ENCODE peak calls at places on chromosomes 5 and 9, in nine cellular contexts. Z is fibroblast of lung; I is A673; Y is activated CD8-positive, alpha-beta T cell treated with anti-CD3 and anti-CD28 coated beads for 36 hours; C is mammary epithelial cell; L is ovary; K is WTC11; M is body of pancreas; S is natural killer cell. Q is an unnamed sample.

GRCh38 chr5:37847978-37848425 is 8.2 kb upstream of the GDNF start:
- DNase-seq in Z (peak; percentile 76), I (peak; percentile 51), Y (no peak), C (peak; percentile 94), L (no peak), K (no peak), M (no peak), S (no peak), Q (no peak)

GRCh38 chr9:111937781-111938426 is 41.3 kb downstream of the UGCG start:
- DNase-seq in Z (peak; percentile 85), I (peak; percentile 86), Y (peak; percentile 84), C (peak; percentile 46), L (no peak), K (no peak), M (no peak), S (peak; percentile 20), Q (no peak)

GRCh38 chr5:104909803-104910202 is 1347.2 kb upstream of the NUDT12 start:
- DNase-seq in Z (no peak), I (no peak), Y (no peak), C (no peak), L (no peak), K (no peak), M (no peak), S (no peak), Q (no peak)

GRCh38 chr5:773517-774264 is 10.8 kb downstream of the ZDHHC11B start:
- DNase-seq in Z (no peak), I (no peak), Y (no peak), C (no peak), L (peak; percentile 30), K (no peak), M (peak; percentile 60), S (peak; percentile 19), Q (peak; percentile 39)

GRCh38 chr9:135786146-135786690 is 84.2 kb downstream of the KCNT1 start:
- DNase-seq in Z (no peak), I (no peak), Y (no peak), C (no peak), L (no peak), K (no peak), M (no peak), S (no peak), Q (no peak)

GRCh38 chr9:108412755-108413154 is 443.0 kb downstream of the ACTL7B start:
- DNase-seq in Z (peak; percentile 10), I (peak; percentile 38), Y (peak; percentile 6), C (peak; percentile 15), L (no peak), K (peak; percentile 67), M (no peak), S (no peak), Q (no peak)

GRCh38 chr9:16154570-16155078 is 601.8 kb downstream of the CCDC171 start:
- DNase-seq in Z (peak; percentile 64), I (no peak), Y (peak; percentile 77), C (no peak), L (peak; percentile 55), K (peak; percentile 79), M (peak; percentile 43), S (no peak), Q (peak; percentile 47)

GRCh38 chr5:16492398-16493175 is 27.0 kb upstream of the ZNF622 start:
- DNase-seq in Z (peak; percentile 71), I (peak; percentile 9), Y (peak; percentile 12), C (peak; percentile 93), L (no peak), K (no peak), M (peak; percentile 75), S (no peak), Q (no peak)

GRCh38 chr5:160923927-160924705 is 72.1 kb upstream of the ATP10B start:
- DNase-seq in Z (no peak), I (no peak), Y (no peak), C (peak; percentile 38), L (no peak), K (peak; percentile 13), M (peak; percentile 91), S (no peak), Q (no peak)

GRCh38 chr9:79952401-79952800 is 380.6 kb downstream of the TLE4 start:
- DNase-seq in Z (peak; percentile 30), I (no peak), Y (no peak), C (no peak), L (no peak), K (no peak), M (no peak), S (no peak), Q (no peak)

GRCh38 chr5:138936225-138936967 is 61.3 kb upstream of the LRRTM2 start:
- DNase-seq in Z (no peak), I (no peak), Y (no peak), C (no peak), L (no peak), K (no peak), M (no peak), S (no peak), Q (no peak)

GRCh38 chr9:86257406-86257805 is 2.1 kb downstream of the C9orf153 start:
- DNase-seq in Z (no peak), I (no peak), Y (no peak), C (no peak), L (no peak), K (no peak), M (no peak), S (no peak), Q (no peak)

GRCh38 chr5:149452007-149452664 is 73.0 kb upstream of the IL17B start:
- DNase-seq in Z (peak; percentile 71), I (no peak), Y (no peak), C (no peak), L (peak; percentile 54), K (peak; percentile 29), M (peak; percentile 57), S (no peak), Q (no peak)
- TF ChIP-seq CTCF in Z (no peak), I (no peak), Y (no peak), C (no peak), L (no peak), K (no peak), M (no peak), S (no peak), Q (no peak)

GRCh38 chr5:91219141-91219802 is 163.8 kb downstream of the ARRDC3 start:
- DNase-seq in Z (peak; percentile 81), I (peak; percentile 33), Y (no peak), C (peak; percentile 82), L (no peak), K (no peak), M (no peak), S (no peak), Q (no peak)

GRCh38 chr5:91217859-91218258 is 165.3 kb downstream of the ARRDC3 start:
- DNase-seq in Z (no peak), I (no peak), Y (no peak), C (no peak), L (no peak), K (no peak), M (no peak), S (no peak), Q (no peak)

GRCh38 chr5:91222482-91222881 is 160.6 kb downstream of the ARRDC3 start:
- DNase-seq in Z (no peak), I (no peak), Y (no peak), C (no peak), L (no peak), K (no peak), M (no peak), S (no peak), Q (no peak)

GRCh38 chr5:91221917-91222316 is 161.2 kb downstream of the ARRDC3 start:
- DNase-seq in Z (no peak), I (no peak), Y (no peak), C (no peak), L (no peak), K (no peak), M (no peak), S (no peak), Q (no peak)

DNA sequence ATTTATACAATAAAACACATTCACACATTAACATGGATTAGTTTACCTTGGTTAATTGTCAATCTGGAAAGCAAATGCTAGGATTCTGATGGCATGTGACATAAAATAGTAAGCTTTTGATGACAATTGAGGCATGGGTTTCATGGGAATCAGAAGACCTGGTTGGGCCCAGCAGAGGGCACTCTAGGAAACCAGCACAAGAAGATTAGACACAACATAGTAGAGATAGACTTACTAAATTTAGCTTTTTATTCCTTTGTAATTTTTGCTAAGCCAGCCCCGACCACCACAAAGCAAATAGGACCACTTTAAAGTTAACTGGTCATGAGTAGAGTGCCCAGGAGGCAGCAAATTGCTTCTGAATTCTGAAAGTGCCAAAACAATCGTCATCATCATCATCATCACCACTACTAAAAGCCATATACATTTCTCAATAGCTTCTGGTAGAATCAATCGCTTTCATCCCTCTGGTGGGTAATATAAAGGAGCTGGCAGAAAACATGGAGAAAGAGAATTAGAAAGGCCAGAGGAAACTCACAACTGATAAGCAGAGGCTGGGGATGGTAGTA is 163.2 kb downstream of the ARRDC3 start:
- DNase-seq in Z (no peak), I (peak; percentile 50), Y (peak; percentile 62), C (no peak), L (no peak), K (no peak), M (no peak), S (no peak), Q (peak; percentile 36)
- TF ChIP-seq CTCF in Z (no peak), I (peak; percentile 68), Y (peak; percentile 58), C (peak; percentile 13), L (no peak), K (peak; percentile 15), M (no peak), S (peak; percentile 21), Q (peak; percentile 18)

GRCh38 chr5:68891718-68892117 is 202.1 kb upstream of the SLC30A5 start:
- DNase-seq in Z (no peak), I (no peak), Y (peak; percentile 65), C (no peak), L (no peak), K (no peak), M (no peak), S (no peak), Q (peak; percentile 40)
- TF ChIP-seq CTCF in Z (no peak), I (no peak), Y (no peak), C (no peak), L (no peak), K (no peak), M (no peak), S (no peak), Q (no peak)

GRCh38 chr5:171223927-171224326 is 85.1 kb upstream of the TLX3 start:
- DNase-seq in Z (no peak), I (no peak), Y (no peak), C (no peak), L (no peak), K (no peak), M (no peak), S (no peak), Q (no peak)

GRCh38 chr5:171221931-171222330 is 87.1 kb upstream of the TLX3 start:
- DNase-seq in Z (no peak), I (no peak), Y (no peak), C (no peak), L (no peak), K (no peak), M (no peak), S (no peak), Q (no peak)

GRCh38 chr5:171226864-171227263 is 82.2 kb upstream of the TLX3 start:
- DNase-seq in Z (no peak), I (no peak), Y (no peak), C (no peak), L (no peak), K (no peak), M (no peak), S (no peak), Q (no peak)

DNA sequence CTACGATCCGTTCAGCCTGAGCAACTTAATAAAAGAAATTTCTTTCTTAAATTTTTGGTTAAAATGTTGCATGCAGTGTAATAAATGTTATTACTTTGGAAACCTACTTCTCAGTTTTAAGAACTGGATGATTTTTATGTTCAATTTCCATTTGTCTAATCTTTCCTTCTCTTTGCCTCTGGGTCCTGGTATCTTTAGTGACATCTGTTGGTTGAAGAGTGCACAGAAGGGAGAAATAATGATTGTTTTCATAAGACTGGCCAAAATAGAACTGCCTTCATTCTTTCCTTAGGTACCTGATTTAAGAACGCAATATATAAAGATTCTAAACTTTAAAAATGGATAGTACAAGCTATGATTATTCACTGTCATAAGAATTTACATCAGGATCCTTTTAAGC is 83.0 kb upstream of the TLX3 start:
- DNase-seq in Z (no peak), I (no peak), Y (no peak), C (no peak), L (no peak), K (no peak), M (no peak), S (no peak), Q (no peak)
- TF ChIP-seq CTCF in Z (no peak), I (peak; percentile 26), Y (no peak), C (peak; percentile 33), L (no peak), K (no peak), M (no peak), S (no peak), Q (no peak)